ENCODE peak calls at places on chromosomes 7 and 10, in six cellular contexts. P, Z, W, M, V and E are unnamed samples.

GRCh38 chr7:22944506-22944905 is 69.4 kb downstream of the HYCC1 start:
- DNase-seq in P (peak), Z (no peak), W (no peak), M (no peak), V (no peak), E (no peak)

GRCh38 chr7:122628651-122629411 is 70.1 kb downstream of the RNF133 start:
- DNase-seq in P (no peak), Z (no peak), W (no peak), M (no peak), V (no peak), E (no peak)

GRCh38 chr10:32023264-32023663 is 33.0 kb downstream of the KIF5B start:
- DNase-seq in P (no peak), Z (no peak), W (no peak), M (no peak), V (no peak), E (no peak)

GRCh38 chr10:62182171-62182570 is 86.5 kb downstream of the RTKN2 start:
- DNase-seq in P (no peak), Z (no peak), W (no peak), M (peak), V (no peak), E (no peak)

GRCh38 chr10:2477154-2477553 is 590.2 kb upstream of the PFKP start:
- DNase-seq in P (no peak), Z (no peak), W (no peak), M (no peak), V (peak), E (peak)

GRCh38 chr7:68754414-68754813 is 843.9 kb upstream of the AUTS2 start:
- DNase-seq in P (no peak), Z (no peak), W (no peak), M (no peak), V (no peak), E (no peak)

GRCh38 chr7:87416682-87417587 is 58.5 kb downstream of the ABCB4 start:
- DNase-seq in P (peak), Z (peak), W (peak), M (peak), V (no peak), E (peak)

GRCh38 chr10:30091136-30091535 is 31.8 kb upstream of the JCAD start:
- DNase-seq in P (no peak), Z (no peak), W (no peak), M (no peak), V (no peak), E (no peak)

GRCh38 chr10:43132796-43133195 is 5.4 kb upstream of the CSGALNACT2 start:
- DNase-seq in P (no peak), Z (no peak), W (no peak), M (no peak), V (peak), E (no peak)

GRCh38 chr10:100748251-100749058 is 3.1 kb downstream of the PAX2 start:
- DNase-seq in P (no peak), Z (no peak), W (no peak), M (no peak), V (no peak), E (no peak)

GRCh38 chr7:17963281-17963680 is 23.0 kb upstream of the SNX13 start:
- DNase-seq in P (peak), Z (no peak), W (no peak), M (no peak), V (no peak), E (no peak)

GRCh38 chr10:46304671-46305429 is 18.1 kb downstream of the ANTXRL start:
- DNase-seq in P (no peak), Z (no peak), W (no peak), M (no peak), V (peak), E (no peak)

GRCh38 chr10:27158421-27158820 is 3.3 kb downstream of the MASTL start:
- DNase-seq in P (no peak), Z (no peak), W (no peak), M (no peak), V (no peak), E (no peak)

GRCh38 chr7:1979591-1980560 is 252.9 kb downstream of the MAD1L1 start:
- DNase-seq in P (no peak), Z (no peak), W (no peak), M (no peak), V (peak), E (no peak)

GRCh38 chr10:98587156-98587555 is 140.4 kb upstream of the HPS1 start:
- DNase-seq in P (peak), Z (no peak), W (no peak), M (no peak), V (no peak), E (no peak)

GRCh38 chr7:129948877-129949291 is 3.9 kb downstream of the UBE2H start:
- DNase-seq in P (peak), Z (no peak), W (peak), M (peak), V (peak), E (peak)

GRCh38 chr7:102836206-102836938 is 76.4 kb upstream of the LRRC17 start:
- DNase-seq in P (peak), Z (no peak), W (no peak), M (no peak), V (no peak), E (peak)

GRCh38 chr7:17608114-17608833 is 309.8 kb downstream of the AHR start:
- DNase-seq in P (peak), Z (no peak), W (no peak), M (peak), V (no peak), E (no peak)

GRCh38 chr7:50631100-50631499 is 65.9 kb upstream of the DDC start:
- DNase-seq in P (no peak), Z (no peak), W (no peak), M (no peak), V (no peak), E (no peak)

GRCh38 chr7:16891338-16891737 is 9.6 kb upstream of the AGR3 start:
- DNase-seq in P (peak), Z (peak), W (no peak), M (peak), V (peak), E (peak)

GRCh38 chr10:34163075-34163905 is 651.8 kb downstream of the PARD3 start:
- DNase-seq in P (peak), Z (no peak), W (no peak), M (no peak), V (no peak), E (peak)

GRCh38 chr7:16684935-16685334 is 39.0 kb downstream of the BZW2 start:
- DNase-seq in P (peak), Z (no peak), W (no peak), M (peak), V (no peak), E (no peak)

GRCh38 chr10:78983608-78984007 is 85.2 kb upstream of the ZMIZ1 start:
- DNase-seq in P (no peak), Z (no peak), W (no peak), M (no peak), V (no peak), E (no peak)

GRCh38 chr10:95517536-95518454 is 43.4 kb downstream of the SORBS1 start:
- DNase-seq in P (peak), Z (no peak), W (no peak), M (no peak), V (no peak), E (no peak)

GRCh38 chr7:158026636-158027265 is 560.9 kb downstream of the PTPRN2 start:
- DNase-seq in P (no peak), Z (no peak), W (no peak), M (no peak), V (peak), E (no peak)

GRCh38 chr10:14374745-14375445 is 44.2 kb upstream of the FRMD4A start:
- DNase-seq in P (peak), Z (no peak), W (no peak), M (no peak), V (no peak), E (no peak)

GRCh38 chr10:102627446-102628293 is 16.6 kb upstream of the TRIM8 start:
- DNase-seq in P (peak), Z (no peak), W (no peak), M (no peak), V (peak), E (peak)

GRCh38 chr7:47783456-47784240 is 164.6 kb downstream of the PKD1L1 start:
- DNase-seq in P (peak), Z (no peak), W (no peak), M (no peak), V (no peak), E (peak)

GRCh38 chr10:86840498-86840897 is 84.1 kb downstream of the BMPR1A start:
- DNase-seq in P (no peak), Z (no peak), W (no peak), M (no peak), V (no peak), E (no peak)

GRCh38 chr7:74401137-74401859 is 52.4 kb upstream of the GTF2IRD1 start:
- DNase-seq in P (peak), Z (peak), W (peak), M (peak), V (peak), E (peak)

GRCh38 chr7:133828906-133829305 is 298.2 kb upstream of the LRGUK start:
- DNase-seq in P (no peak), Z (no peak), W (no peak), M (no peak), V (no peak), E (no peak)

GRCh38 chr10:35822316-35822715 is 180.2 kb upstream of the FZD8 start:
- DNase-seq in P (peak), Z (no peak), W (no peak), M (no peak), V (peak), E (peak)

GRCh38 chr10:11264481-11265044 is 246.9 kb downstream of the CELF2 start:
- DNase-seq in P (no peak), Z (no peak), W (no peak), M (no peak), V (no peak), E (no peak)

GRCh38 chr7:22582860-22583640 is 83.1 kb upstream of the STEAP1B start:
- DNase-seq in P (peak), Z (no peak), W (no peak), M (no peak), V (peak), E (peak)

GRCh38 chr7:49580000-49580399 is 193.4 kb upstream of the VWC2 start:
- DNase-seq in P (no peak), Z (peak), W (no peak), M (no peak), V (peak), E (peak)

GRCh38 chr10:89242340-89242680 is 9.3 kb downstream of the LIPA start:
- DNase-seq in P (no peak), Z (no peak), W (no peak), M (no peak), V (no peak), E (no peak)

GRCh38 chr7:106471686-106472440 is 187.1 kb upstream of the NAMPT start:
- DNase-seq in P (no peak), Z (no peak), W (no peak), M (no peak), V (no peak), E (no peak)